ENCODE peak calls at places on chromosome 2, in nine cellular contexts. P is IMR-90, Z is endothelial cell, F is tibial artery, B is lung, S is neural crest cell, A is mesothelial cell of epicardium, T is stomach, U is fibroblast of villous mesenchyme. O is an unnamed sample.

GRCh38 chr2:13942111-13942510 is 690.4 kb upstream of the LRATD1 start:
- DNase-seq in P (no peak), Z (no peak), F (no peak), B (no peak), S (no peak), A (no peak), T (no peak), U (no peak), O (no peak)

GRCh38 chr2:139850254-139850890 is 1070.2 kb upstream of the NXPH2 start:
- DNase-seq in P (no peak), Z (no peak), F (no peak), B (no peak), S (no peak), A (no peak), T (no peak), U (no peak), O (no peak)

GRCh38 chr2:43455296-43455695 is 140.5 kb downstream of the THADA start:
- DNase-seq in P (no peak), Z (no peak), F (no peak), B (no peak), S (no peak), A (no peak), T (no peak), U (no peak), O (no peak)

GRCh38 chr2:216663846-216664245 is 30.6 kb downstream of the IGFBP2 start:
- DNase-seq in P (no peak), Z (no peak), F (no peak), B (no peak), S (no peak), A (no peak), T (no peak), U (no peak), O (no peak)

GRCh38 chr2:23593396-23594078 is 208.6 kb downstream of the KLHL29 start:
- DNase-seq in P (no peak), Z (no peak), F (no peak), B (no peak), S (no peak), A (no peak), T (no peak), U (no peak), O (no peak)

GRCh38 chr2:27805180-27805579 is 33.7 kb downstream of the MRPL33 start:
- DNase-seq in P (no peak), Z (no peak), F (no peak), B (no peak), S (no peak), A (no peak), T (no peak), U (no peak), O (no peak)

GRCh38 chr2:231545105-231545902 is 15.1 kb upstream of the NMUR1 start:
- DNase-seq in P (peak; percentile 53), Z (no peak), F (peak; percentile 40), B (peak; percentile 64), S (no peak), A (no peak), T (peak; percentile 50), U (peak; percentile 93), O (no peak)

GRCh38 chr2:96098900-96099590 is 17.3 kb downstream of the ADRA2B start:
- DNase-seq in P (no peak), Z (peak; percentile 4), F (peak; percentile 23), B (no peak), S (no peak), A (peak; percentile 31), T (peak; percentile 23), U (no peak), O (peak; percentile 17)

GRCh38 chr2:36511858-36512630 is 85.9 kb downstream of the FEZ2 start:
- DNase-seq in P (no peak), Z (no peak), F (no peak), B (no peak), S (no peak), A (no peak), T (no peak), U (no peak), O (no peak)

GRCh38 chr2:200193791-200194190 is 112.7 kb upstream of the SPATS2L start:
- DNase-seq in P (no peak), Z (no peak), F (no peak), B (no peak), S (no peak), A (no peak), T (no peak), U (no peak), O (no peak)

GRCh38 chr2:3267869-3268704 is 109.5 kb downstream of the EIPR1 start:
- DNase-seq in P (no peak), Z (no peak), F (no peak), B (no peak), S (no peak), A (no peak), T (peak; percentile 13), U (no peak), O (no peak)

GRCh38 chr2:26302846-26303245 is 43.1 kb upstream of the SELENOI start:
- DNase-seq in P (no peak), Z (no peak), F (no peak), B (no peak), S (no peak), A (no peak), T (peak; percentile 43), U (no peak), O (no peak)

GRCh38 chr2:16365391-16365790 is 300.2 kb downstream of the CYRIA start:
- DNase-seq in P (no peak), Z (no peak), F (no peak), B (no peak), S (no peak), A (no peak), T (no peak), U (no peak), O (no peak)

GRCh38 chr2:43745457-43745856 is 28.4 kb upstream of the DYNC2LI1 start:
- DNase-seq in P (peak; percentile 71), Z (no peak), F (no peak), B (no peak), S (no peak), A (no peak), T (no peak), U (peak; percentile 45), O (no peak)

GRCh38 chr2:159680692-159681091 is 31.6 kb upstream of the MARCHF7 start:
- DNase-seq in P (no peak), Z (no peak), F (no peak), B (no peak), S (no peak), A (no peak), T (no peak), U (no peak), O (no peak)

DNA sequence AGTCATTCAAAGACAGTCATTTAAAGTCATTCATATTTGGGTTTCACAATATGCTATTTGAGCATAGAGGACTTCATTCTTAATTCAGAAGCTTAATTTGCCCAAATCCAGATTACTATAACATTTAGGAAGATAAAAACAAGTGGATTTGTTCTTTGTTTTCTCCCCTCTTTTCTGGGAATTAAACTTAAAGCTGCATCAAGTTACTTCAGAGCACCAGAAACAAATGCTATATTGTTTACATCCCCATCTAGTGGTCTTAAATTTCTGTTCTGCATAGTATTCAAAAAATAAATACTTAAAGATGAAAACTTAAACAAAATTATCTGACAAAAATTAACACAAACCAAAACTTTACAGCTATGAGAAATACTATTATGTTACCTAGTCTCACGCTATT is 34.7 kb upstream of the MARCHF7 start:
- DNase-seq in P (peak; percentile 33), Z (no peak), F (no peak), B (no peak), S (no peak), A (no peak), T (no peak), U (peak; percentile 26), O (no peak)
- TF ChIP-seq CTCF in P (peak; percentile 42), Z (no peak), F (peak; percentile 9), B (no peak), S (no peak), A (no peak), T (peak; percentile 18), U (peak; percentile 27), O (no peak)

DNA sequence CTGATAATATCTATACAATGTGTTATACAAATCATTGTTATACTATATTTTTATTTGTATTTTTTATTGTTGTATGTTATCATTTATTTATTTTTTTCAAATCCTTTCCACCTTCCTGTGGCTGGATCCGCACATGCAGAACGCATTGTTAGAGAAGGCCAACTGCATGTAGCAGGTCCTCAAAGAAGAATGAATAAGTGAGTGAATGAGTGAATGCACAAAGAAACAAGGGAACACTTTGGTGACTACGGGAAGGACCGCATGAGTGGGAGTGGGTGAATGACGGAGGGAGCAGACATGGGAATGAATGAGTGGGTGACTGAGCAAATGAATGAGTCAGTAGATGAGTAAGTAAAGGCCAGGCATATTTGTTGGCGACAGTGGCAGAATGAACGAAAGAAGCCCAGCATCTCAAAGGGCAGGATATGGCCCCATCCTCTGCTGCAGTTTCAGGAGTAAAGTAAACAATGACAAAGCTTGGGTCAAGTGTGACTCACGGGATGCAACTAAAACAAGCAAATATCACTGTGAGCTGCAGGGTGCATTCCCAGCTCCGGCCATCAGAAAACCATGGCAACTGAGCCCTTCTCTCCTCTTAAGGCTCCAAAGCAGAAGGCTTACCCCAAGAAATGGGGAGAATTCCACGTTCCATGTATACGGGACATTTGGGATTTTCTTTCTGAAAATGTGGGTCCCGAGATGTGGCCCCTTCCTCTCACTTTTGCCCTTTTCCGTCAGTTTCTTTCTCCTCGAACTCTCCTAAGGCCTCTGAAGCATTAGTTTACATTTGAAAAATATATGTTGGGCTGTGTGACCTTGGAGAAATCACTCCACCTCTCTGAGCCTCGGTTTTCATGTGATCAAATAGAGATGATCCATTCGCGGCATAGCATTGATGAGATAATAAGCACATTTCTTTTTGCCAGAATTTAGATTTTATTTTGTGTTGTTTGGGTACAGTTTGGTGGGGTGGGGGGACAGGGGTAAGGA is 24.5 kb downstream of the KCNF1 start:
- DNase-seq in P (peak; percentile 100), Z (peak; percentile 40), F (no peak), B (no peak), S (no peak), A (no peak), T (no peak), U (peak; percentile 92), O (no peak)
- TF ChIP-seq CTCF in P (peak; percentile 18), Z (no peak), F (no peak), B (no peak), S (no peak), A (no peak), T (no peak), U (no peak), O (no peak)

DNA sequence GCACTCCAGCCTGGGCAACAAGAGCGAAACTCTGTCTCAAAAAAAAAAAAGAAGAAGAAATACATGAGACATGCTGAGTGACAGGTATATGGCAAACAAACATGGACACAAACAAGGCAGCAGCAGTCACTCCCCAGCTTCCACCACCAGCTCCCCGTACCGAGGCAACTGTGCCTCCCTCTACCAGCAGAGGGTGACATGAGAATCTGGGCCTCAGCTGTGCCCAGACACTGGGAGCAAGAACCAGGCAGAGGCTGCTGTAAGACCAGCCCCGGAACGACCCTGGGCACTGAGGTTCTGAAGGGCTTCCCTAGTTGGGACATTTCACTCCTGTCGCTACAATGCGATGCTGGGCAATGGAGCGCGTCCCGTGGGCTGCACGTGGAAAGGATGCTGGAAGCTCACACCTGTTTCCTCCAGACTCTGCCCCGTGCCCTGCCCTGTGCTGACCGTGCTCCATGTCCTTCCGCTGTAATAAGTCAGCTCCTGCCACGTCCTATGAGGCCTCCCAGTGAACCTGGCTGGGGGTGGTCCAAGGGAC is 37.1 kb downstream of the BOK start:
- DNase-seq in P (no peak), Z (no peak), F (no peak), B (no peak), S (peak; percentile 36), A (no peak), T (no peak), U (no peak), O (no peak)
- TF ChIP-seq CTCF in P (peak; percentile 5), Z (no peak), F (no peak), B (no peak), S (peak; percentile 57), A (peak; percentile 40), T (no peak), U (peak; percentile 40), O (no peak)

GRCh38 chr2:50480507-50480906 is 551.4 kb downstream of the NRXN1 start:
- DNase-seq in P (no peak), Z (no peak), F (no peak), B (no peak), S (no peak), A (no peak), T (no peak), U (no peak), O (no peak)

GRCh38 chr2:50476174-50476573 is 555.8 kb downstream of the NRXN1 start:
- DNase-seq in P (no peak), Z (no peak), F (no peak), B (no peak), S (no peak), A (no peak), T (no peak), U (no peak), O (no peak)
- TF ChIP-seq CTCF in P (no peak), Z (peak; percentile 23), F (no peak), B (no peak), S (peak; percentile 34), A (no peak), T (no peak), U (peak; percentile 8), O (no peak)

O was measured in omental fat pad.